ENCODE peak calls at places on chromosomes 12 and 14, in seven cellular contexts. One of them, this sample, is unnamed.

GRCh38 chr12:98533723-98534251 is 18.4 kb downstream of the TMPO start:
- DNase-seq in epithelial cell of proximal tubule: no peak
- DNase-seq in fibroblast of pulmonary artery: peak; percentile 44
- DNase-seq in AG09309: peak; percentile 51
- DNase-seq in fibroblast of mammary gland: no peak
- DNase-seq in WERI-Rb-1: no peak
- DNase-seq in epithelial cell of esophagus: no peak
- DNase-seq in this sample: peak; percentile 66

GRCh38 chr14:65833256-65833880 is 420.8 kb downstream of the FUT8 start:
- DNase-seq in epithelial cell of proximal tubule: no peak
- DNase-seq in fibroblast of pulmonary artery: no peak
- DNase-seq in WERI-Rb-1: no peak
- DNase-seq in AG09309: no peak
- DNase-seq in fibroblast of mammary gland: peak; percentile 8
- DNase-seq in epithelial cell of esophagus: no peak
- DNase-seq in this sample: no peak

GRCh38 chr14:88189840-88190191 is 133.3 kb downstream of the KCNK10 start:
- DNase-seq in fibroblast of pulmonary artery: no peak
- DNase-seq in fibroblast of mammary gland: no peak
- DNase-seq in AG09309: no peak
- DNase-seq in WERI-Rb-1: no peak
- DNase-seq in epithelial cell of esophagus: no peak
- DNase-seq in epithelial cell of proximal tubule: no peak
- DNase-seq in this sample: no peak

GRCh38 chr12:120879711-120880300 is 24.4 kb downstream of the SPPL3 start:
- DNase-seq in epithelial cell of proximal tubule: no peak
- DNase-seq in fibroblast of pulmonary artery: no peak
- DNase-seq in AG09309: no peak
- DNase-seq in epithelial cell of esophagus: no peak
- DNase-seq in fibroblast of mammary gland: no peak
- DNase-seq in WERI-Rb-1: no peak
- DNase-seq in this sample: no peak

GRCh38 chr12:121108492-121108891 is 24.2 kb upstream of the P2RX7 start:
- DNase-seq in fibroblast of pulmonary artery: no peak
- DNase-seq in AG09309: no peak
- DNase-seq in epithelial cell of proximal tubule: no peak
- DNase-seq in WERI-Rb-1: no peak
- DNase-seq in fibroblast of mammary gland: no peak
- DNase-seq in epithelial cell of esophagus: no peak
- DNase-seq in this sample: no peak

GRCh38 chr12:127760996-127761395 is 506.0 kb upstream of the TMEM132C start:
- DNase-seq in fibroblast of pulmonary artery: no peak
- DNase-seq in epithelial cell of proximal tubule: no peak
- DNase-seq in WERI-Rb-1: no peak
- DNase-seq in fibroblast of mammary gland: no peak
- DNase-seq in epithelial cell of esophagus: no peak
- DNase-seq in AG09309: no peak
- DNase-seq in this sample: no peak

GRCh38 chr12:57755454-57756372 is 810 bp downstream of the MARCHF9 start:
- DNase-seq in AG09309: no peak
- DNase-seq in WERI-Rb-1: no peak
- DNase-seq in fibroblast of mammary gland: no peak
- DNase-seq in epithelial cell of esophagus: peak; percentile 35
- DNase-seq in epithelial cell of proximal tubule: no peak
- DNase-seq in fibroblast of pulmonary artery: no peak
- DNase-seq in this sample: no peak

GRCh38 chr12:7113389-7113871 is 4.4 kb upstream of the C1RL start:
- DNase-seq in epithelial cell of esophagus: peak; percentile 45
- DNase-seq in epithelial cell of proximal tubule: no peak
- DNase-seq in fibroblast of mammary gland: peak; percentile 56
- DNase-seq in AG09309: no peak
- DNase-seq in WERI-Rb-1: peak; percentile 39
- DNase-seq in fibroblast of pulmonary artery: peak; percentile 64
- DNase-seq in this sample: peak; percentile 53

GRCh38 chr14:96748371-96748770 is 48.8 kb upstream of the VRK1 start:
- DNase-seq in fibroblast of pulmonary artery: no peak
- DNase-seq in AG09309: no peak
- DNase-seq in epithelial cell of proximal tubule: no peak
- DNase-seq in WERI-Rb-1: no peak
- DNase-seq in epithelial cell of esophagus: peak; percentile 39
- DNase-seq in fibroblast of mammary gland: no peak
- DNase-seq in this sample: no peak

GRCh38 chr14:94464290-94464689 is 11.7 kb upstream of the SERPINA11 start:
- DNase-seq in fibroblast of mammary gland: no peak
- DNase-seq in fibroblast of pulmonary artery: no peak
- DNase-seq in WERI-Rb-1: no peak
- DNase-seq in AG09309: no peak
- DNase-seq in epithelial cell of proximal tubule: no peak
- DNase-seq in epithelial cell of esophagus: no peak
- DNase-seq in this sample: no peak

GRCh38 chr14:92581966-92582566 is 68.5 kb downstream of the RIN3 start:
- DNase-seq in fibroblast of mammary gland: no peak
- DNase-seq in fibroblast of pulmonary artery: no peak
- DNase-seq in epithelial cell of esophagus: no peak
- DNase-seq in AG09309: no peak
- DNase-seq in epithelial cell of proximal tubule: no peak
- DNase-seq in WERI-Rb-1: no peak
- DNase-seq in this sample: no peak

GRCh38 chr12:5441497-5442236 is 9.8 kb downstream of the NTF3 start:
- DNase-seq in AG09309: peak; percentile 41
- DNase-seq in epithelial cell of proximal tubule: peak; percentile 49
- DNase-seq in WERI-Rb-1: no peak
- DNase-seq in epithelial cell of esophagus: no peak
- DNase-seq in fibroblast of mammary gland: no peak
- DNase-seq in fibroblast of pulmonary artery: peak; percentile 6
- DNase-seq in this sample: no peak

GRCh38 chr12:92735131-92735721 is 32.4 kb downstream of the PLEKHG7 start:
- DNase-seq in epithelial cell of proximal tubule: peak; percentile 82
- DNase-seq in AG09309: peak; percentile 90
- DNase-seq in epithelial cell of esophagus: peak; percentile 64
- DNase-seq in fibroblast of mammary gland: peak; percentile 92
- DNase-seq in fibroblast of pulmonary artery: peak; percentile 97
- DNase-seq in WERI-Rb-1: no peak
- DNase-seq in this sample: peak; percentile 77

GRCh38 chr12:111430418-111431353 is 25.0 kb downstream of the SH2B3 start:
- DNase-seq in epithelial cell of esophagus: no peak
- DNase-seq in AG09309: no peak
- DNase-seq in WERI-Rb-1: no peak
- DNase-seq in epithelial cell of proximal tubule: no peak
- DNase-seq in fibroblast of pulmonary artery: no peak
- DNase-seq in fibroblast of mammary gland: no peak
- DNase-seq in this sample: no peak

GRCh38 chr12:50901685-50902113 is 50.6 kb upstream of the HIGD1C start:
- DNase-seq in fibroblast of mammary gland: no peak
- DNase-seq in epithelial cell of esophagus: no peak
- DNase-seq in epithelial cell of proximal tubule: no peak
- DNase-seq in WERI-Rb-1: peak; percentile 70
- DNase-seq in fibroblast of pulmonary artery: no peak
- DNase-seq in AG09309: no peak
- DNase-seq in this sample: no peak

GRCh38 chr12:115337693-115338543 is 653.9 kb upstream of the TBX3 start:
- DNase-seq in fibroblast of pulmonary artery: peak; percentile 91
- DNase-seq in epithelial cell of esophagus: peak; percentile 94
- DNase-seq in AG09309: peak; percentile 74
- DNase-seq in epithelial cell of proximal tubule: peak; percentile 53
- DNase-seq in fibroblast of mammary gland: peak; percentile 98
- DNase-seq in WERI-Rb-1: no peak
- DNase-seq in this sample: peak; percentile 90

GRCh38 chr12:42741771-42742510 is 152.4 kb upstream of the PRICKLE1 start:
- DNase-seq in fibroblast of mammary gland: peak; percentile 81
- DNase-seq in WERI-Rb-1: no peak
- DNase-seq in epithelial cell of esophagus: no peak
- DNase-seq in AG09309: peak; percentile 68
- DNase-seq in epithelial cell of proximal tubule: no peak
- DNase-seq in fibroblast of pulmonary artery: peak; percentile 60
- DNase-seq in this sample: peak; percentile 69

GRCh38 chr12:93686572-93687365 is 9.6 kb downstream of the CRADD start:
- DNase-seq in AG09309: no peak
- DNase-seq in epithelial cell of proximal tubule: no peak
- DNase-seq in WERI-Rb-1: no peak
- DNase-seq in fibroblast of mammary gland: no peak
- DNase-seq in epithelial cell of esophagus: no peak
- DNase-seq in fibroblast of pulmonary artery: no peak
- DNase-seq in this sample: no peak

GRCh38 chr14:52013984-52014600 is 24.7 kb downstream of the RTRAF start:
- DNase-seq in epithelial cell of proximal tubule: no peak
- DNase-seq in AG09309: no peak
- DNase-seq in fibroblast of pulmonary artery: no peak
- DNase-seq in fibroblast of mammary gland: no peak
- DNase-seq in WERI-Rb-1: peak; percentile 57
- DNase-seq in epithelial cell of esophagus: no peak
- DNase-seq in this sample: no peak

GRCh38 chr12:97465012-97465345 is 2.4 kb downstream of the RMST start:
- DNase-seq in fibroblast of pulmonary artery: no peak
- DNase-seq in WERI-Rb-1: no peak
- DNase-seq in epithelial cell of esophagus: no peak
- DNase-seq in epithelial cell of proximal tubule: no peak
- DNase-seq in AG09309: no peak
- DNase-seq in fibroblast of mammary gland: no peak
- DNase-seq in this sample: no peak

GRCh38 chr14:32932302-32932920 is 6.3 kb upstream of the NPAS3 start:
- DNase-seq in epithelial cell of esophagus: no peak
- DNase-seq in fibroblast of pulmonary artery: no peak
- DNase-seq in fibroblast of mammary gland: no peak
- DNase-seq in AG09309: no peak
- DNase-seq in epithelial cell of proximal tubule: no peak
- DNase-seq in WERI-Rb-1: no peak
- DNase-seq in this sample: no peak

GRCh38 chr14:32933943-32934890 is 4.5 kb upstream of the NPAS3 start:
- DNase-seq in WERI-Rb-1: peak; percentile 45
- DNase-seq in fibroblast of mammary gland: peak; percentile 22
- DNase-seq in epithelial cell of proximal tubule: no peak
- DNase-seq in epithelial cell of esophagus: no peak
- DNase-seq in fibroblast of pulmonary artery: peak; percentile 23
- DNase-seq in AG09309: no peak
- DNase-seq in this sample: peak; percentile 29

GRCh38 chr14:32934891-32935633 is 3.6 kb upstream of the NPAS3 start:
- DNase-seq in epithelial cell of esophagus: no peak
- DNase-seq in AG09309: no peak
- DNase-seq in epithelial cell of proximal tubule: no peak
- DNase-seq in fibroblast of mammary gland: no peak
- DNase-seq in WERI-Rb-1: peak; percentile 14
- DNase-seq in fibroblast of pulmonary artery: no peak
- DNase-seq in this sample: no peak

GRCh38 chr14:32933623-32933942 is 5.1 kb upstream of the NPAS3 start:
- DNase-seq in fibroblast of mammary gland: peak; percentile 42
- DNase-seq in epithelial cell of proximal tubule: no peak
- DNase-seq in AG09309: no peak
- DNase-seq in WERI-Rb-1: no peak
- DNase-seq in fibroblast of pulmonary artery: peak; percentile 39
- DNase-seq in epithelial cell of esophagus: no peak
- DNase-seq in this sample: peak; percentile 18

DNA sequence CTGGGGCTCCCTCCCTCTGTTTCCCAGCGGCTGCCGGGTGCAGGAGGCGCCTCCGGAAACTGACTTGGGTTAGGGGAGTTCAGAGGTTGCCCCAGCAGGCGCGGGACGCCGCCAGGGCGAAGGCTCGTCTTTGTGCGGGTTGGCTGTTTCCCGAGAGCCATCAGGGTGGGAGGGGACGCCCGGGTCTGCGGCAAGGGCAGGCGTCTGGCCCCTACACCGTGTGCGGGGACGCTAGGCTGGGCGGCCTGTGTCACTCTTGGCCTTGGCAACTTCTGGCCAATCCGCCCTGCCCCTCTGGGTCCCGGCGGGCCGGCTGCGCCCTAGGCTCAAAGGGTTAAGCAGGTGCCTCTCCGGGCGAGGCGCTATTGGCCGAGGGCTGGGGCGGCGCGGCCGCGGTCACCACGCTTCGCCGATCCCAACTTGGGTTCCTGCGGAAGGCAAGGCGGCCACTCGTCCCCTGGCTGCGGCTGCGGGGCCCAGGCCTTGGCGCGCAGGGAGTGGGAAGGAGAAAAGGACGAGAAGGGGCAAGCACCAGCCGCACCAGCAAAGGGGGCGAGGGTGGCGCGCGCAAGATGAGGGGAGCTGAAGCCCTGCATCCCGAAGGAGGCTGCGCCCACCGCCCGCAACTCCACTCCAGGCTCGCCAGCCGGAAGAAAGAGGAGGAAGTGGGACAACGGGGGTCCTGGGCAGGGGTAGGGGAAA is 5.6 kb upstream of the NPAS3 start:
- DNase-seq in epithelial cell of proximal tubule: no peak
- DNase-seq in fibroblast of mammary gland: no peak
- DNase-seq in AG09309: no peak
- DNase-seq in epithelial cell of esophagus: no peak
- DNase-seq in WERI-Rb-1: peak; percentile 19
- DNase-seq in fibroblast of pulmonary artery: no peak
- DNase-seq in this sample: no peak
- H3K4me3 ChIP-seq in epithelial cell of proximal tubule: peak overlapping the region; percentile 45
- H3K4me3 ChIP-seq in fibroblast of mammary gland: peak overlapping the region; percentile 7
- H3K4me3 ChIP-seq in AG09309: peak overlapping the region; percentile 47
- H3K4me3 ChIP-seq in epithelial cell of esophagus: no peak overlapping the region
- H3K4me3 ChIP-seq in WERI-Rb-1: peak overlapping the region; percentile 46
- H3K4me3 ChIP-seq in fibroblast of pulmonary artery: no peak overlapping the region
- H3K4me3 ChIP-seq in this sample: no peak overlapping the region

GRCh38 chr12:12613334-12613733 is 1.7 kb downstream of the CREBL2 start:
- DNase-seq in fibroblast of mammary gland: no peak
- DNase-seq in AG09309: no peak
- DNase-seq in WERI-Rb-1: no peak
- DNase-seq in fibroblast of pulmonary artery: no peak
- DNase-seq in epithelial cell of esophagus: no peak
- DNase-seq in epithelial cell of proximal tubule: no peak
- DNase-seq in this sample: no peak
- H3K4me3 ChIP-seq in fibroblast of mammary gland: peak overlapping the region; percentile 26
- H3K4me3 ChIP-seq in AG09309: no peak overlapping the region
- H3K4me3 ChIP-seq in WERI-Rb-1: no peak overlapping the region
- H3K4me3 ChIP-seq in fibroblast of pulmonary artery: peak overlapping the region; percentile 30
- H3K4me3 ChIP-seq in epithelial cell of esophagus: no peak overlapping the region
- H3K4me3 ChIP-seq in epithelial cell of proximal tubule: no peak overlapping the region
- H3K4me3 ChIP-seq in this sample: no peak overlapping the region

GRCh38 chr12:85445060-85445938 is 165.3 kb downstream of the ALX1 start:
- DNase-seq in epithelial cell of esophagus: no peak
- DNase-seq in fibroblast of pulmonary artery: no peak
- DNase-seq in WERI-Rb-1: no peak
- DNase-seq in epithelial cell of proximal tubule: peak; percentile 59
- DNase-seq in fibroblast of mammary gland: no peak
- DNase-seq in AG09309: no peak
- DNase-seq in this sample: no peak
- H3K4me3 ChIP-seq in epithelial cell of esophagus: no peak overlapping the region
- H3K4me3 ChIP-seq in fibroblast of pulmonary artery: no peak overlapping the region
- H3K4me3 ChIP-seq in WERI-Rb-1: no peak overlapping the region
- H3K4me3 ChIP-seq in epithelial cell of proximal tubule: peak overlapping the region; percentile 25
- H3K4me3 ChIP-seq in fibroblast of mammary gland: no peak overlapping the region
- H3K4me3 ChIP-seq in AG09309: no peak overlapping the region
- H3K4me3 ChIP-seq in this sample: no peak overlapping the region

DNA sequence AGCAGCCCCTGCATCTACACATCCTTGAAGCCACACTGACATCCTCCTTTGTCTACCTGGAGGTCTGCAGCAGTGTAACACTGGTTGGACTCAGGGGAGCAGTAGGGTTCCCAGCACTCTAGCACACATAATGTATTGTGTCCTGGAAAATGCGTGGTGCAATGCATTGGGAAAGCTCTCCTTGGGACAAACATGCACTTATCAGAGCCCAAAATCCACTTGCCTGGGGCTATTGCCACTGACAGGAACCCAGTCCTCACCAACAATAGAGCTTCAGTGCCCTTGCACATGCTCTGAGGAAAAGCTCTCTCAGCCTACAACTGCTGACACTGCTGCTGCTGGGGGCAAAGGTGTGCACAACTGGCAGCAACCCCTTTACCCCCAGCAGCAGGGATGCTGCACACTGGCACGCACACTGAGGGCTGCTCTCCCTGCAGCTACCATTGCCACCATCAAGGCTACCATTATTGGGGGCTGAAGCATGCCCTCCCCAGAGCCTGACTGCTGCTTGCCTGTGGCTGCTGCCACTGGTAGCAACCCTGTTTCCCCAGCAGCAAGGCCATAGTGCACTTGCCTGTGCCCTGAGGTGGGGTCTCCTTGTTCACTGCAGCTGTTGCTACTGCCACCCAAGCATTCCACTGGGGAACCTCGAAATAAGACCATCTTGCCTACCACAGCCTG is 221.9 kb downstream of the SLC38A4 start:
- DNase-seq in fibroblast of pulmonary artery: no peak
- DNase-seq in fibroblast of mammary gland: no peak
- DNase-seq in WERI-Rb-1: no peak
- DNase-seq in epithelial cell of proximal tubule: no peak
- DNase-seq in epithelial cell of esophagus: no peak
- DNase-seq in AG09309: no peak
- DNase-seq in this sample: no peak
- H3K4me3 ChIP-seq in fibroblast of pulmonary artery: no peak overlapping the region
- H3K4me3 ChIP-seq in fibroblast of mammary gland: no peak overlapping the region
- H3K4me3 ChIP-seq in WERI-Rb-1: no peak overlapping the region
- H3K4me3 ChIP-seq in epithelial cell of proximal tubule: no peak overlapping the region
- H3K4me3 ChIP-seq in epithelial cell of esophagus: no peak overlapping the region
- H3K4me3 ChIP-seq in AG09309: no peak overlapping the region
- H3K4me3 ChIP-seq in this sample: no peak overlapping the region